ENCODE peak calls at places on chromosomes 5 and 9, in six cellular contexts. T is activated T-helper 1 cell treated with Interleukin-2 at 50 U/mL for 16 hours, Z is ACHN, R is NCI-H774, M is heart left ventricle, P is HCEC 1CT. S is an unnamed sample.
A peak's percentile ranks its signal among the peaks of the same experiment; 100 is the strongest.

GRCh38 chr5:76838481-76839261 is 11.1 kb upstream of the S100Z start:
- DNase-seq in T (no peak), Z (no peak), R (no peak), M (no peak), P (peak; percentile 41), S (peak; percentile 59)

GRCh38 chr9:109349431-109349846 is 28.6 kb upstream of the EPB41L4B start:
- DNase-seq in T (no peak), Z (peak; percentile 75), R (peak; percentile 61), M (no peak), P (peak; percentile 61), S (peak; percentile 83)

GRCh38 chr5:176803943-176804498 is 6.3 kb upstream of the UNC5A start:
- DNase-seq in T (no peak), Z (peak; percentile 50), R (no peak), M (no peak), P (no peak), S (no peak)

GRCh38 chr5:93789173-93790070 is 48.0 kb upstream of the POU5F2 start:
- DNase-seq in T (no peak), Z (peak; percentile 43), R (no peak), M (no peak), P (peak; percentile 86), S (peak; percentile 48)

GRCh38 chr5:108259306-108259705 is 122.6 kb downstream of the FBXL17 start:
- DNase-seq in T (no peak), Z (no peak), R (peak; percentile 15), M (no peak), P (peak; percentile 57), S (peak; percentile 60)

GRCh38 chr5:113526421-113526820 is 12.9 kb downstream of the YTHDC2 start:
- DNase-seq in T (no peak), Z (no peak), R (no peak), M (no peak), P (no peak), S (no peak)

GRCh38 chr5:149452007-149452664 is 73.0 kb upstream of the IL17B start:
- DNase-seq in T (no peak), Z (peak; percentile 84), R (no peak), M (peak; percentile 69), P (peak; percentile 39), S (no peak)

GRCh38 chr5:600551-601541 is 11.3 kb upstream of the CEP72 start:
- DNase-seq in T (no peak), Z (no peak), R (no peak), M (peak; percentile 8), P (no peak), S (no peak)

GRCh38 chr9:36603006-36603405 is 30.3 kb downstream of the MELK start:
- DNase-seq in T (no peak), Z (no peak), R (no peak), M (no peak), P (no peak), S (peak; percentile 52)

GRCh38 chr9:137026384-137026783 is 1.7 kb downstream of the ABCA2 start:
- DNase-seq in T (no peak), Z (no peak), R (no peak), M (no peak), P (no peak), S (no peak)

S was measured in foreskin fibroblast.